ENCODE peak calls at places on chromosomes 1 and 21, in nine cellular contexts. H, P, T, V, G, O, E, A and X are unnamed samples.

GRCh38 chr21:31186916-31187315 is 148.6 kb upstream of the KRTAP19-8 start:
- DNase-seq in H (no peak), P (no peak), T (no peak), V (no peak), G (no peak), O (no peak), E (no peak), A (no peak), X (no peak)

GRCh38 chr1:228445867-228446584 is 29.4 kb upstream of the TRIM17 start:
- DNase-seq in H (peak), P (no peak), T (no peak), V (peak), G (no peak), O (peak), E (peak), A (peak), X (peak)

GRCh38 chr1:201562257-201562656 is 23.3 kb downstream of the NAV1 start:
- DNase-seq in H (peak), P (no peak), T (no peak), V (peak), G (no peak), O (peak), E (peak), A (no peak), X (peak)

GRCh38 chr1:221583481-221583880 is 158.4 kb downstream of the DUSP10 start:
- DNase-seq in H (no peak), P (no peak), T (no peak), V (no peak), G (no peak), O (no peak), E (no peak), A (no peak), X (no peak)

GRCh38 chr1:119827010-119827409 is 15.8 kb upstream of the REG4 start:
- DNase-seq in H (no peak), P (no peak), T (no peak), V (no peak), G (no peak), O (no peak), E (peak), A (no peak), X (no peak)

GRCh38 chr1:155880251-155880650 is 20.9 kb downstream of the SYT11 start:
- DNase-seq in H (no peak), P (no peak), T (no peak), V (no peak), G (no peak), O (no peak), E (no peak), A (no peak), X (no peak)

GRCh38 chr21:39441502-39442475 is 3.8 kb downstream of the LCA5L start:
- DNase-seq in H (peak), P (peak), T (peak), V (peak), G (no peak), O (peak), E (peak), A (no peak), X (peak)

GRCh38 chr1:2590233-2591141 is 3.9 kb downstream of the PRXL2B start:
- DNase-seq in H (no peak), P (no peak), T (no peak), V (no peak), G (no peak), O (no peak), E (no peak), A (no peak), X (no peak)

GRCh38 chr1:38451541-38451993 is 405.0 kb upstream of the POU3F1 start:
- DNase-seq in H (peak), P (no peak), T (no peak), V (no peak), G (no peak), O (peak), E (peak), A (no peak), X (peak)

GRCh38 chr1:35111106-35111505 is 31.9 kb downstream of the ZMYM1 start:
- DNase-seq in H (peak), P (no peak), T (no peak), V (peak), G (no peak), O (peak), E (peak), A (no peak), X (peak)

GRCh38 chr1:78619803-78620579 is at the start of gene IFI44L:
- DNase-seq in H (no peak), P (no peak), T (peak), V (peak), G (peak), O (peak), E (peak), A (no peak), X (peak)

GRCh38 chr1:178436899-178437298 is 59.9 kb downstream of the CLEC20A start:
- DNase-seq in H (no peak), P (no peak), T (no peak), V (no peak), G (no peak), O (no peak), E (no peak), A (no peak), X (no peak)

GRCh38 chr1:228936881-228937280 is 201.6 kb downstream of the RHOU start:
- DNase-seq in H (no peak), P (no peak), T (no peak), V (no peak), G (no peak), O (no peak), E (no peak), A (no peak), X (no peak)

GRCh38 chr1:3697810-3698209 is 45.5 kb downstream of the TP73 start:
- DNase-seq in H (no peak), P (peak), T (no peak), V (no peak), G (peak), O (no peak), E (no peak), A (no peak), X (no peak)